ENCODE peak calls at places on chromosomes 5 and 9, in seven cellular contexts. G is A549, T is HCT116, X is K562, D is IMR-90, V is HepG2, K is H1. E is an unnamed sample.

GRCh38 chr9:26789959-26790358 is 102.6 kb downstream of the CAAP1 start:
- DNase-seq in G (no peak), T (no peak), X (no peak), D (peak), V (no peak), K (no peak), E (no peak)

GRCh38 chr5:168290902-168291280 is 554 bp upstream of the WWC1 start:
- DNase-seq in G (no peak), T (no peak), X (no peak), D (no peak), V (no peak), K (no peak), E (no peak)

GRCh38 chr9:138072897-138073296 is 195.3 kb downstream of the CACNA1B start:
- DNase-seq in G (no peak), T (no peak), X (no peak), D (no peak), V (no peak), K (peak), E (no peak)

GRCh38 chr5:128493657-128494329 is 44.3 kb downstream of the FBN2 start:
- DNase-seq in G (no peak), T (no peak), X (no peak), D (peak), V (no peak), K (no peak), E (no peak)

GRCh38 chr5:143386725-143387124 is 16.8 kb downstream of the NR3C1 start:
- DNase-seq in G (no peak), T (no peak), X (no peak), D (peak), V (no peak), K (no peak), E (no peak)

GRCh38 chr9:86722706-86723075 is 224.6 kb downstream of the GAS1 start:
- DNase-seq in G (no peak), T (no peak), X (no peak), D (no peak), V (no peak), K (no peak), E (no peak)

GRCh38 chr5:114358329-114358728 is 3.5 kb upstream of the KCNN2 start:
- DNase-seq in G (no peak), T (no peak), X (no peak), D (peak), V (no peak), K (no peak), E (no peak)

GRCh38 chr5:142125378-142125777 is 16.8 kb downstream of the NDFIP1 start:
- DNase-seq in G (no peak), T (no peak), X (no peak), D (no peak), V (no peak), K (no peak), E (no peak)

GRCh38 chr5:122478741-122479459 is 166.9 kb downstream of the SNCAIP start:
- DNase-seq in G (peak), T (peak), X (no peak), D (peak), V (peak), K (no peak), E (no peak)

GRCh38 chr5:11619339-11620028 is 284.8 kb downstream of the CTNND2 start:
- DNase-seq in G (peak), T (no peak), X (no peak), D (no peak), V (peak), K (no peak), E (no peak)

GRCh38 chr5:10478436-10478835 is 36.8 kb downstream of the ROPN1L start:
- DNase-seq in G (no peak), T (no peak), X (no peak), D (peak), V (no peak), K (no peak), E (no peak)

GRCh38 chr9:93827545-93828330 is 127.4 kb downstream of the BARX1 start:
- DNase-seq in G (peak), T (no peak), X (peak), D (peak), V (peak), K (peak), E (no peak)

GRCh38 chr5:171543486-171543885 is 124.0 kb downstream of the FGF18 start:
- DNase-seq in G (no peak), T (no peak), X (no peak), D (peak), V (no peak), K (no peak), E (no peak)

GRCh38 chr5:174418809-174419522 is 305.4 kb upstream of the MSX2 start:
- DNase-seq in G (peak), T (peak), X (no peak), D (no peak), V (peak), K (peak), E (no peak)

GRCh38 chr5:111432828-111433536 is 79.4 kb downstream of the STARD4 start:
- DNase-seq in G (no peak), T (no peak), X (no peak), D (peak), V (no peak), K (no peak), E (no peak)

GRCh38 chr5:149175346-149176113 is 34.2 kb downstream of the ABLIM3 start:
- DNase-seq in G (no peak), T (no peak), X (no peak), D (no peak), V (no peak), K (no peak), E (no peak)

GRCh38 chr9:133115604-133116345 is 5.3 kb downstream of the RALGDS start:
- DNase-seq in G (no peak), T (no peak), X (peak), D (peak), V (no peak), K (no peak), E (peak)
- TF ChIP-seq CEBPB in G (no peak), T (no peak), X (no peak), D (no peak), V (no peak), K (no peak), E (no peak)

DNA sequence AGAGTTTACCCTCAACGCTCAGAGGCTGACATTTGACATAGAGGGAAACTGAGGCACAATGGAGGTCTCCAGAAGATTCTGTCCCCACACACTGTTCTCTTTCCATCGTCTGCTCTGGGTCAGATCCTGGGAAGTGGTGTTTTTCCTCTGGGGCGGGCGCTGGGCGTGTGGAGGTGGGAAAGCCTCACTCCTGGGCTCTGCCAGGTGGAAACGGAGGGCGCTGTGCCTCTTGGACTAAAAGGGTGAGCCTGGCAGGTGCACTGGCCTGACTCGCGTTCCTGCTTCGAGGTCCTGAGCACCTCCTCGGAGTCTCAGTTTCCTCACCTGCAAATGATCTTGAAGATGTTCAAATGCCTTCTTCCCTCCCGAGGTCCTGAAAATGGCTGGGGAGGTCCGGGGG is 25.7 kb upstream of the FCN1 start:
- DNase-seq in G (no peak), T (no peak), X (no peak), D (no peak), V (no peak), K (no peak), E (no peak)
- TF ChIP-seq CEBPB in G (no peak), T (no peak), X (no peak), D (no peak), V (no peak), K (no peak), E (no peak)

DNA sequence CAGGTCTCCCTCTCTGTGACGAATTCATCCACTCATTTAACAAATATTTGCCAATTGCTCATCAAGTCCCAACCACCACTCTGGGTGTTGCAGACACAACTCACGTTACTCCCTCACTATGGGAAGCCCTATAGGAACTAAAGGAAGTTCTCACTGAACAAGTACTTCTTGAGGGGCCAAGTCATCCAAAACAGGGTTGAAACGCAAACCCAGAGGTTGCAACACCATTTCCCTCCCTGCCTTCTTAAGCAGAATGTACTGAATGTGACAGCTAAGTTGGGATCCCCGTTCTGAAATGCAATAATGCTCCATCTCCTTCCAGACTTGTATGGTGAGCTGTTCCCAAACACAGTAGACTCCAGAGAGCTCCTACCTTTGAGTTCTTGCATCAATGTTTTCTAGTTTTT is 34.3 kb downstream of the EPB41L4B start:
- DNase-seq in G (peak), T (no peak), X (peak), D (peak), V (no peak), K (no peak), E (no peak)
- TF ChIP-seq CEBPB in G (no peak), T (no peak), X (peak), D (no peak), V (no peak), K (no peak), E (no peak)

GRCh38 chr9:18994263-18994916 is 38.6 kb downstream of the SAXO1 start:
- DNase-seq in G (no peak), T (no peak), X (no peak), D (no peak), V (no peak), K (no peak), E (no peak)
- TF ChIP-seq CEBPB in G (no peak), T (no peak), X (no peak), D (no peak), V (no peak), K (no peak), E (no peak)

GRCh38 chr9:83937861-83938455 is 16.7 kb upstream of the KIF27 start:
- DNase-seq in G (peak), T (peak), X (peak), D (peak), V (peak), K (peak), E (no peak)
- TF ChIP-seq CEBPB in G (no peak), T (peak), X (no peak), D (peak), V (peak), K (peak), E (no peak)

GRCh38 chr5:39021413-39021812 is 52.8 kb downstream of the RICTOR start:
- DNase-seq in G (peak), T (no peak), X (peak), D (no peak), V (no peak), K (no peak), E (no peak)

GRCh38 chr5:39016587-39017275 is 57.5 kb downstream of the RICTOR start:
- DNase-seq in G (no peak), T (no peak), X (peak), D (no peak), V (no peak), K (no peak), E (no peak)

GRCh38 chr5:39017504-39017903 is 56.7 kb downstream of the RICTOR start:
- DNase-seq in G (no peak), T (no peak), X (no peak), D (no peak), V (no peak), K (no peak), E (no peak)

GRCh38 chr5:39020465-39020864 is 53.7 kb downstream of the RICTOR start:
- DNase-seq in G (no peak), T (no peak), X (no peak), D (no peak), V (no peak), K (no peak), E (no peak)

GRCh38 chr5:39019231-39019630 is 55.0 kb downstream of the RICTOR start:
- DNase-seq in G (no peak), T (no peak), X (no peak), D (peak), V (no peak), K (no peak), E (no peak)
- TF ChIP-seq CEBPB in G (no peak), T (no peak), X (no peak), D (no peak), V (no peak), K (no peak), E (no peak)

GRCh38 chr5:52685621-52686370 is 101.9 kb upstream of the ITGA1 start:
- DNase-seq in G (no peak), T (no peak), X (no peak), D (no peak), V (no peak), K (no peak), E (no peak)

GRCh38 chr5:52684056-52684455 is 103.7 kb upstream of the ITGA1 start:
- DNase-seq in G (no peak), T (no peak), X (no peak), D (peak), V (no peak), K (no peak), E (no peak)

DNA sequence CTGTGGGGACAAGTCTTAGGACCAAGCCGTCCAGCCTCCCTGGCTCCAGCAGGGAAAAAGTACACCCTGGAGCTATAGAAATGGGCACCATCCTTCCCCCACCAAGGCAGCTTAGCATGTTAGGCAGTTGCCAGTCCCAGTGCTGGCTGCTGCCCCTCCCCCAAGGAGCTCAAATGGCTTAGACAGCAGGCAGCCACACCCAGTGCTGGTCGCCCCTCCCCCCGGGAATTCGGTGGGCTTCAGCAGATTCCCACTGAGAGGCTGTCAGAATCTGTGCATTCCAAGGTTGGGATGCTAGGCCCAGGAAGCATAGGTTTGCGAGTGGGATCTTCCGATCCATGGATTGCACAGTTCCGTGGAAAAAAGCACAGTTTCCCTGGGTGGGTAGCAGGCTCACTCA is 105.2 kb upstream of the ITGA1 start:
- DNase-seq in G (no peak), T (no peak), X (no peak), D (no peak), V (no peak), K (peak), E (no peak)
- TF ChIP-seq CEBPB in G (no peak), T (no peak), X (no peak), D (no peak), V (no peak), K (no peak), E (no peak)

DNA sequence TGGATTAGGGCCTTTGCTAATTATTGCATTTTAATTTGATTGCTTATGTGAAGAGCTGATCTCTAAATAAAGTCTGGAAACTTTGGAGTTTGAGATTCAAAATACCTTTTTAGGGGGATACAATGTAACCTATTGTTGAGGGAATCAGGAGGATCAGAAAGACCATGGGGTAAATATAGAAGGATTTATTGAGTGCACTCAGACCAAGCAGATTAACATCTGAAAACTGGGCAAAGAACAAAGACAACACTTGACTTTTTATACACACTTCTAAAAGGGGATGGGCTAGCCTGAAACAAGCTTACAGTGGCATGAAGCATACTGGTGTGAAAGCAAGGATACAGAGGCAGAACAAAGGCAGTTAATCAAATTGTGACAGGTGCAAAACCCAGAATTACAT is 174.3 kb downstream of the MRPS30 start:
- DNase-seq in G (peak), T (peak), X (peak), D (no peak), V (no peak), K (no peak), E (no peak)
- TF ChIP-seq CEBPB in G (no peak), T (no peak), X (no peak), D (no peak), V (no peak), K (no peak), E (no peak)